ENCODE peak calls at places on chromosome 17, in four cellular contexts. B, K, S and H are unnamed samples.
A peak's percentile ranks its signal among the peaks of the same experiment; 100 is the strongest.

GRCh38 chr17:42518755-42519545 is 17.1 kb upstream of the NAGLU start:
- DNase-seq in K (no peak), S (no peak), B (peak; percentile 32), H (no peak)

GRCh38 chr17:74646231-74646630 is 22.7 kb upstream of the CD300E start:
- DNase-seq in B (no peak), S (no peak), K (peak; percentile 68), H (no peak)

GRCh38 chr17:33385133-33385532 is 92.0 kb upstream of the ASIC2 start:
- DNase-seq in S (no peak), K (peak; percentile 65), B (no peak), H (no peak)

GRCh38 chr17:78236362-78237127 is 5.1 kb downstream of the TMEM235 start:
- DNase-seq in B (no peak), K (no peak), S (no peak), H (no peak)

GRCh38 chr17:6070895-6071511 is 824 bp downstream of the WSCD1 start:
- DNase-seq in B (peak; percentile 23), K (peak; percentile 51), S (no peak), H (no peak)

GRCh38 chr17:48062273-48062672 is 14.1 kb downstream of the NFE2L1 start:
- DNase-seq in S (no peak), B (no peak), K (no peak), H (no peak)

GRCh38 chr17:72517413-72518237 is 396.8 kb downstream of the SOX9 start:
- DNase-seq in K (no peak), B (peak; percentile 32), S (no peak), H (no peak)

GRCh38 chr17:41552455-41552854 is 19.4 kb downstream of the KRT9 start:
- DNase-seq in B (no peak), K (no peak), S (no peak), H (no peak)

GRCh38 chr17:35057332-35057915 is 6.1 kb downstream of the RFFL start:
- DNase-seq in K (no peak), B (no peak), S (no peak), H (no peak)

GRCh38 chr17:68101992-68102758 is 66.6 kb downstream of the KPNA2 start:
- DNase-seq in K (peak; percentile 10), S (no peak), B (peak; percentile 46), H (no peak)

GRCh38 chr17:79741751-79742588 is 11.2 kb downstream of the ENPP7 start:
- DNase-seq in K (peak; percentile 86), B (peak; percentile 80), S (no peak), H (no peak)

GRCh38 chr17:2484876-2485275 is 26.8 kb downstream of the METTL16 start:
- DNase-seq in K (peak; percentile 73), S (no peak), B (no peak), H (no peak)

GRCh38 chr17:2025622-2026309 is 632 bp upstream of the RTN4RL1 start:
- DNase-seq in B (peak; percentile 79), S (no peak), K (peak; percentile 78), H (no peak)

GRCh38 chr17:43615330-43615729 is 46.4 kb downstream of the MEOX1 start:
- DNase-seq in S (no peak), K (no peak), B (no peak), H (no peak)

GRCh38 chr17:27353469-27354050 is 59.6 kb downstream of the WSB1 start:
- DNase-seq in K (peak; percentile 92), S (peak; percentile 54), B (peak; percentile 95), H (peak; percentile 82)

GRCh38 chr17:12320286-12320685 is 299.6 kb downstream of the MAP2K4 start:
- DNase-seq in S (no peak), B (no peak), K (no peak), H (no peak)

GRCh38 chr17:79053251-79053925 is 21.2 kb upstream of the ENGASE start:
- DNase-seq in B (no peak), K (no peak), S (no peak), H (no peak)

GRCh38 chr17:50507871-50508572 is at the start of gene MYCBPAP:
- DNase-seq in S (no peak), K (peak; percentile 91), B (peak; percentile 64), H (no peak)

GRCh38 chr17:50513501-50513900 is 5.3 kb downstream of the MYCBPAP start:
- DNase-seq in S (no peak), K (no peak), B (no peak), H (no peak)

GRCh38 chr17:50514388-50514787 is 6.1 kb downstream of the MYCBPAP start:
- DNase-seq in K (no peak), B (no peak), S (no peak), H (no peak)

GRCh38 chr17:50508573-50509460 is 578 bp downstream of the MYCBPAP start:
- DNase-seq in B (no peak), K (no peak), S (no peak), H (no peak)

DNA sequence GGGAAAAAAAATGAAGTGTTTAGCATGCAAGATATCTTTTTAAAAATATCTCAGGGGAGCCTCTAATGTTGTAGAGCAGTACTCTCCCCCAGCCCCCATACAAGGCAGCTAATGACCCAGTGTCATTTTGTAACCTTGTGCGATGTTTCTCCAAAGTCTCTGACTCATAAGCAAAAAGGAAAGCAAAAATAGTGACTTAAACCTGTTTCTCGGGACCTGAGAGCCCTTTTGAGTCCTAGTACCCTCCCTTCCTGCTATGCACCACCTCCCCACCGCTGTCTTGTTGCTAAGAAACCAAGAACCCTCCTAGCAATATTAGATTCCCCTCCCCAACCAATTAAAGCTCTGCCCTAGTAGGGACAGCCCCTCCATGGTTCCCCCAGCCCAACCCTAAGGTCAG is 2.8 kb downstream of the MYCBPAP start:
- DNase-seq in S (no peak), B (no peak), K (no peak), H (no peak)
- H3K4me3 ChIP-seq in S (no peak overlapping the region), B (no peak overlapping the region), K (no peak overlapping the region), H (no peak overlapping the region)

DNA sequence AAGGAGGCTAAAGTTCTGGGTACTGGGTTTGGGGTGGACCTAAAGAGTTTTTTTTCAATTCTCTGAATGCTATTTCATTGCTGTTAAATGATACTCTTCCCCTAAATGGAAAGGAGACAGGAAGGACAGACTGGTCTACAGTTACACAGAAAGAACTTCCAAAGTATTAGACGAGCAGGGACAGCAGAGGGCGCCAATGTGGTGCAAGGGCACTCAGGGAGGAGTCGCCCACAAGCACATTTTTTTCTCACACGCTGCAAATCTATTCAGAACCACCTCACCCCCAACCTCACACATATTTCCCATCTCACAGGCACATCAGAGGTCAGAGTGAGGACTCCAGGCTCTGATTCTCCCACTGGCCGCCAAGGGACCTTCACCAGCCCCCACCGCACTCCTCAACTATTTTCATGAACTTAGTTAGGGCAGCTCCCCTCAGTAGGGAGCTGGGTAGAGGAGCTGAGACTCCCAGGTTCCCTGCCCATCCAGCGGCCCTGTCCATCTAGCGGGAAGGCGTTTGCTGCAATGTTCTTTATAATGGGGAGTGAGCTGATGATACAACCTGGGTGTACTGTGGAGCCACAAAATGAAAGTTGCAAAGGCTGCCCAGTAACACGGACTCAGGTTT is 6.8 kb upstream of the CA4 start:
- DNase-seq in S (peak; percentile 62), B (peak; percentile 84), K (peak; percentile 97), H (peak; percentile 87)
- TF ChIP-seq CTCF in S (peak; percentile 87), B (peak; percentile 46), K (peak; percentile 92), H (peak; percentile 85)

DNA sequence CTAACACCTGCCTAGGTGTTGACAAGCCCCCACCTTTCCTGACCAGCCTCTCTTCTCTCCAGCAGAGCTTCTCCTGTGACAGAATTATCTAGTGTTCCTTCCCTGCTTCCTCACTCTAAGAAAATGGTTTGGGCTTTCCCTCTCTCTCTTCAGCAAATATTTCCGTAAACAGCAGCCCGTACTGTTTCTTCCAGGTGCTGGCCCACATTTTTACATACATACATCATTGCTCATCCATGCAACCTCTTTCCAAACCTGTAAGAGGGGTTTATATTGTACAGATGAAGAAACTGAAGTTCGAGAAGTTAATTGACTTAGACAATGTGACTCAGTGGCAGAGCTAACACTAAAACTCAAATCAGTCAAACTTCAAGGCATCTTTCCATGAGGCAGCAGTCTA is 569 bp upstream of the TEKT3 start:
- DNase-seq in S (no peak), B (no peak), K (no peak), H (no peak)
- H3K4me3 ChIP-seq in S (no peak overlapping the region), B (peak overlapping the region; percentile 42), K (peak overlapping the region; percentile 87), H (peak overlapping the region; percentile 42)

DNA sequence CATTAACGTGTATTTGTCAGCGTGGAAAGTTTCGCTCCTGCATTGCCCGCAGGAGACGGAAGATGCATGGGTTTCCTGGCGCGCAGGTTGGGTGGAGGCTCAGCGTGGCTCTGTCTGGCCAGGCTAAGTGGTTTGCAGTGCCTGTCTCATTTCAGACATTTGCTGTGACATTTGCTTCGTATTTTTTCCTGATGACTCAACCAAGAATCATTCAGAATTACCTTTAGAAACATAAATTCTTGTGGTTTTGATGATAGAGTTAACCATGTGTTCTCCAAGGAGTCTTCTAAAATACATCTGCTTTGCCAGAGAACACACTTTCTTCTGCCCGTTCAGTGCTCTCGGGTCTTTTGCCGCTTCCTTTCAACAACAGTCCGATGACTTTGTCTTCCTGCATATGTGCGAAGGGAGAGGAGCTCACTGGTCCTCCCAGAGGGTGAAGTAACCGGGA is 216.8 kb downstream of the RPTOR start:
- DNase-seq in S (no peak), B (no peak), K (no peak), H (peak; percentile 79)
- TF ChIP-seq CTCF in S (no peak), B (no peak), K (no peak), H (no peak)

GRCh38 chr17:31605761-31606160 is 214.3 kb downstream of the RAB11FIP4 start:
- DNase-seq in S (no peak), K (no peak), B (no peak), H (no peak)

GRCh38 chr17:31610301-31610910 is 218.9 kb downstream of the RAB11FIP4 start:
- DNase-seq in K (peak; percentile 45), B (no peak), S (no peak), H (no peak)

GRCh38 chr17:31609331-31609730 is 217.9 kb downstream of the RAB11FIP4 start:
- DNase-seq in B (no peak), S (no peak), K (no peak), H (no peak)

GRCh38 chr17:31604936-31605335 is 213.5 kb downstream of the RAB11FIP4 start:
- DNase-seq in B (no peak), S (no peak), K (no peak), H (no peak)

DNA sequence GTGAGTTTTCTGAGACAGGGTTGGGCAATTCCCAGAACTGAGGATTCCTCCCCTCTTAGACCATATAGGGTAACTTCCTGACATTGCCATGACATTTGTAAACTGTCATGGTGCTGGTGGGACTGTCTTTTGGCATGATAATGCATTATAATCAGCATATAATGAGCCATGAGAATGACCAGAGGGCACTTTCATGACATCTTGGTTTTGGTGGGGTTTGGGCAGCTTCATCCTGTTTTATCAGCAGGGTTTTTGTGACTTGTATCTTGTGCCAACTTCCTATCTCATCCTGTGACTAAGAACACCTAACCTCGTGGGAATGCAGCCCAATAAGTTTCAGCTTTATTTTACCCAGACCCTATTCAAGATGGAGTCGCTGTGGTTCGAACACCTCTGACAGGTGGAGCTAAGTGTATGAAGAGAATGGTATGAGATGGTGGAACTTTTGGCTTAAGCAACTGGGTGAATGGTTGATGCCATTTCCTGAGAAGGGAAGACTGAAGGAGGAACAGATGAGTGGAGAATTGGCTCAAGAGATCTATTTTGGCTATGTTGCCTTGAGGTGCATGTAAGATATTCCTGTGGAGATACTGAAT is 217.3 kb downstream of the RAB11FIP4 start:
- DNase-seq in S (no peak), B (no peak), K (no peak), H (no peak)
- H3K4me3 ChIP-seq in S (no peak overlapping the region), B (no peak overlapping the region), K (no peak overlapping the region), H (no peak overlapping the region)